ENCODE peak calls at places on chromosomes 11 and 22, in seven cellular contexts. E is effector memory CD4-positive, alpha-beta T cell; M is HCT116; U is body of pancreas; L is pancreas; S is heart left ventricle; Q is fibroblast of mammary gland. C is an unnamed sample.

GRCh38 chr11:31769241-31769640 is 41.9 kb downstream of the PAX6 start:
- DNase-seq in E (no peak), M (no peak), U (no peak), L (no peak), S (no peak), Q (no peak), C (no peak)

GRCh38 chr11:3109921-3110706 is 52.9 kb upstream of the CARS1 start:
- DNase-seq in E (no peak), M (peak), U (peak), L (no peak), S (peak), Q (peak), C (no peak)

GRCh38 chr11:22349446-22349845 is 11.3 kb downstream of the SLC17A6 start:
- DNase-seq in E (no peak), M (no peak), U (no peak), L (no peak), S (no peak), Q (no peak), C (no peak)

GRCh38 chr11:123682976-123683375 is 28.6 kb upstream of the SCN3B start:
- DNase-seq in E (no peak), M (no peak), U (no peak), L (no peak), S (no peak), Q (no peak), C (no peak)

GRCh38 chr11:447923-448731 is 2.0 kb upstream of the PTDSS2 start:
- DNase-seq in E (peak), M (peak), U (peak), L (peak), S (peak), Q (peak), C (peak)

GRCh38 chr11:16607675-16608644 is 130.5 kb upstream of the C11orf58 start:
- DNase-seq in E (no peak), M (no peak), U (peak), L (peak), S (peak), Q (no peak), C (no peak)

GRCh38 chr22:27796829-27797792 is 4.4 kb downstream of the MN1 start:
- DNase-seq in E (no peak), M (no peak), U (no peak), L (no peak), S (no peak), Q (no peak), C (no peak)

GRCh38 chr11:61833926-61834277 is 5.8 kb downstream of the FADS2 start:
- DNase-seq in E (no peak), M (no peak), U (no peak), L (no peak), S (no peak), Q (no peak), C (no peak)

GRCh38 chr11:47213985-47214564 is 699 bp upstream of the DDB2 start:
- DNase-seq in E (peak), M (peak), U (peak), L (peak), S (peak), Q (peak), C (no peak)

GRCh38 chr11:120398184-120398583 is 62.0 kb downstream of the ARHGEF12 start:
- DNase-seq in E (no peak), M (no peak), U (no peak), L (no peak), S (no peak), Q (peak), C (no peak)

GRCh38 chr22:24134090-24134846 is 47.0 kb upstream of the SUSD2 start:
- DNase-seq in E (no peak), M (no peak), U (no peak), L (no peak), S (peak), Q (peak), C (no peak)

GRCh38 chr11:114289779-114290178 is 6.4 kb upstream of the NNMT start:
- DNase-seq in E (no peak), M (no peak), U (no peak), L (no peak), S (no peak), Q (no peak), C (no peak)

GRCh38 chr11:120878781-120879180 is 145.1 kb upstream of the TBCEL start:
- DNase-seq in E (no peak), M (no peak), U (no peak), L (no peak), S (no peak), Q (no peak), C (no peak)

GRCh38 chr11:44568706-44569473 is 3.4 kb downstream of the CD82 start:
- DNase-seq in E (peak), M (no peak), U (no peak), L (peak), S (peak), Q (peak), C (peak)

GRCh38 chr11:130553306-130553705 is 104.9 kb downstream of the ADAMTS15 start:
- DNase-seq in E (no peak), M (no peak), U (no peak), L (no peak), S (no peak), Q (peak), C (no peak)

GRCh38 chr22:23833017-23833795 is 5.6 kb downstream of the DERL3 start:
- DNase-seq in E (no peak), M (no peak), U (no peak), L (no peak), S (peak), Q (no peak), C (no peak)

GRCh38 chr11:121936781-121937447 is 179.1 kb downstream of the BLID start:
- DNase-seq in E (no peak), M (no peak), U (no peak), L (no peak), S (no peak), Q (peak), C (no peak)

GRCh38 chr11:76788661-76789442 is 5.7 kb downstream of the TSKU start:
- DNase-seq in E (no peak), M (peak), U (peak), L (peak), S (peak), Q (no peak), C (no peak)

GRCh38 chr22:26953380-26953807 is 296.0 kb downstream of the MIAT start:
- DNase-seq in E (no peak), M (no peak), U (no peak), L (no peak), S (no peak), Q (no peak), C (no peak)

GRCh38 chr11:8223513-8223899 is 40.2 kb downstream of the LMO1 start:
- DNase-seq in E (no peak), M (no peak), U (no peak), L (no peak), S (no peak), Q (peak), C (no peak)

GRCh38 chr11:18171377-18172000 is 1.1 kb upstream of the MRGPRX4 start:
- DNase-seq in E (no peak), M (peak), U (no peak), L (no peak), S (no peak), Q (peak), C (no peak)

GRCh38 chr11:7924526-7924925 is 6.5 kb downstream of the OR10A6 start:
- DNase-seq in E (no peak), M (no peak), U (peak), L (peak), S (no peak), Q (no peak), C (no peak)

GRCh38 chr22:37995460-37995859 is 11.1 kb upstream of the SOX10 start:
- DNase-seq in E (no peak), M (no peak), U (no peak), L (no peak), S (no peak), Q (no peak), C (no peak)

GRCh38 chr22:37994982-37995381 is 10.6 kb upstream of the SOX10 start:
- DNase-seq in E (no peak), M (no peak), U (no peak), L (no peak), S (no peak), Q (no peak), C (no peak)

GRCh38 chr22:37994049-37994448 is 9.7 kb upstream of the SOX10 start:
- DNase-seq in E (no peak), M (no peak), U (no peak), L (no peak), S (no peak), Q (no peak), C (no peak)

GRCh38 chr22:37996515-37997246 is 12.3 kb upstream of the SOX10 start:
- DNase-seq in E (no peak), M (no peak), U (no peak), L (no peak), S (no peak), Q (no peak), C (no peak)

DNA sequence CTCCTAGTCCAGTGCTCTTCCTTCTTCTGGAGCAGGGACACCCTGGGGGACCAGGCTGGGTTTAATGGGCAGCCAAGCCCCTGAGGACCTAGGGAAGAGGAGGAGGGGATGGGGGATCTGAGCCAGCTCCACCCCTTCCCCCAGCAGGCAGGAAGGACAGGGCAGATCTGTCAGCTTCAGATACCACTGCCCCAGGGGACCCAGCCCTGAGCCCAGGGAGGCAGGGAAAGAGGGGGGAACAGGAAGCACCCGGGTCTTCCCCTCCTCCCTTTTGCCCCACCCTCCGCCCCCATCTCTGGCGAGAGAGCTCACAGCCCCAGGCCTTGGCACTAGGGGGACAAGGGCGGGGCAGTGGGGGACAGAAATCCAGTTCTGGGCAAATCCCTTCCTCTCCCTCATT is 11.7 kb upstream of the SOX10 start:
- DNase-seq in E (no peak), M (no peak), U (no peak), L (no peak), S (no peak), Q (no peak), C (no peak)
- H3K4me3 ChIP-seq in E (no peak), M (no peak), U (no peak), L (no peak), S (no peak), Q (no peak), C (no peak)

GRCh38 chr11:131980878-131981668 is 610.7 kb downstream of the NTM start:
- DNase-seq in E (no peak), M (no peak), U (no peak), L (no peak), S (no peak), Q (no peak), C (no peak)

GRCh38 chr11:131978351-131978750 is 607.9 kb downstream of the NTM start:
- DNase-seq in E (no peak), M (no peak), U (no peak), L (no peak), S (no peak), Q (no peak), C (no peak)

GRCh38 chr11:131977854-131978253 is 607.4 kb downstream of the NTM start:
- DNase-seq in E (no peak), M (no peak), U (no peak), L (no peak), S (no peak), Q (peak), C (peak)

GRCh38 chr11:131980199-131980598 is 609.8 kb downstream of the NTM start:
- DNase-seq in E (no peak), M (no peak), U (no peak), L (no peak), S (no peak), Q (no peak), C (no peak)

GRCh38 chr11:131979364-131979763 is 608.9 kb downstream of the NTM start:
- DNase-seq in E (no peak), M (no peak), U (no peak), L (no peak), S (no peak), Q (no peak), C (no peak)
- H3K4me3 ChIP-seq in E (no peak), M (no peak), U (no peak), L (no peak), S (no peak), Q (no peak), C (no peak)

GRCh38 chr11:35944503-35945136 is 758 bp downstream of the LDLRAD3 start:
- DNase-seq in E (no peak), M (no peak), U (no peak), L (no peak), S (no peak), Q (peak), C (no peak)

GRCh38 chr11:35946766-35947165 is 2.9 kb downstream of the LDLRAD3 start:
- DNase-seq in E (no peak), M (no peak), U (no peak), L (no peak), S (no peak), Q (no peak), C (no peak)

GRCh38 chr11:35943294-35943693 is 568 bp upstream of the LDLRAD3 start:
- DNase-seq in E (no peak), M (no peak), U (no peak), L (no peak), S (no peak), Q (peak), C (no peak)

GRCh38 chr11:35943761-35944502 is at the start of gene LDLRAD3:
- DNase-seq in E (no peak), M (peak), U (peak), L (peak), S (peak), Q (peak), C (no peak)

DNA sequence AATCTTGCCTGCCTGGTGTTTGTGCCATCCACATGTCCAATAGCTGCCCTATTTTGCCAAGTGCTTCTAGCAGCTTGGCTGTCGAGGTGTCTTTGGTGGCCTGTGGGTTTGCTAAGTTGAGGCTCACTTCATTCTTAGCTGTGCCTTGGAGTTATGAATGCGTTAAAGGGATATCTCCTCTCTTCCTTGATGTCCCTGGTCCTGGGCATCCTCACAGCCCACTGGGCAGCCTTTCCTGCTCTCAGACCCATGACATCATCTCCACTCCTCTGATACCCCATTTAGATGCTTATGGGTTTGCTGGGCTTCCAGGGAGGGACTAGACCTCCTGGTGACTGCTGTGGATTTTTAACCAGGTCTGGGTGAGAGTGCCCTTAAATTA is 1.3 kb downstream of the LDLRAD3 start:
- DNase-seq in E (no peak), M (no peak), U (no peak), L (no peak), S (no peak), Q (no peak), C (no peak)
- H3K4me3 ChIP-seq in E (no peak), M (peak), U (no peak), L (no peak), S (no peak), Q (peak), C (peak)

DNA sequence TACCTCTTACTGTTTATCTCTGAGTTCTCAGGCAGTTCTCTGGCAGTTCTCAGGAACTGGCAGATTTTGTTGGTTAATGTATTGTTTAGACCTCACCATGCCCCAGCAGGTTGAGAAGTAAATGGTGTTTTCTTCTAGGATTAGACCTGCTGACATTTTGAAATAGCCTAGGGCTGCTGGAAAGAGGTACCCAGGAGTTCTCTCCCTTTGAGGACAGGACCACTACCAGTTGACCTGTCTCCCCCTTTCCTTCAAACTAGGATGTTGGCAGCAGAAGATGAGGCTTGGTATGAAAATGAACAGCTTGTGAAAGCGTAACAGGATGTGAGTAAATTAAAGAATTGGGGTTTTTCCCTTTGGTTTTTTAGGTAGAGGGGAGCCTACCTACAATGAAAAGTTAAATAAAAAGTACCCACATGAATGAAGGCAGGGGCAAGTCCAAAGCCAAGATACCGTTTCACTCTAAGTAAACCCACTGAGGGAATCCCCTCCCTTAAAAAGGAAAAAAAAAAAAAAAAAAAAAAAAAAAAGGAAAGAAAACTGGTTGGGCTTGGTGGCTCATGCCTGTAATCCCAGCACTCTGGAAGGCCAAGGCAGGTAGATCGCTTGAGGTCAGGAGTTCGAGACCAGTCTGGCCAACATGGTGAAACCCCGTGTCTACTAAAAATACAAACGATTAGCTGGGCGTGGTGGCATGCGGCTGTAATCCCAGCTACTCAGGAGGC is 96.2 kb downstream of the PDHX start:
- DNase-seq in E (peak), M (no peak), U (no peak), L (no peak), S (no peak), Q (no peak), C (no peak)
- H3K4me3 ChIP-seq in E (no peak), M (no peak), U (no peak), L (no peak), S (no peak), Q (no peak), C (no peak)

DNA sequence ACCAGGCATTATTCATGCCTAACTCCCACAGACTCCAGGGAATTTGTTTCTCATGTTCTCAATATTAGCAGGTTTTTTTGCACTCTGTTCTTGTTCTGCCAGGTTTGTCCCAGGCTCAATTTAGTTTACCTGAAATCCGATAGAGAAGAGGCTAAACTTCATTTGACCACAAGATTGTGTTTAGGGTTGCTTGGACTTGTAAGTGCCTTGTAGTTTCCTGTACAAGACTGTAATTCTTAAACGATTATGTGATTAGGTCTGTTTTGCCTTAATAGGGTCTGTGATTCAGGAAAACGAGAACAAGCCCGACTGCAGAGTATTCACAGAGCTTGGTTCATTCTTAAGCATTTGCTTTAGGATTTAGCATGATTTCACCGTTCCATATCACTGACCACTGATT is 1.8 kb downstream of the PRSS23 start:
- DNase-seq in E (no peak), M (no peak), U (no peak), L (no peak), S (no peak), Q (no peak), C (no peak)
- H3K4me3 ChIP-seq in E (no peak), M (no peak), U (no peak), L (no peak), S (no peak), Q (peak), C (peak)

DNA sequence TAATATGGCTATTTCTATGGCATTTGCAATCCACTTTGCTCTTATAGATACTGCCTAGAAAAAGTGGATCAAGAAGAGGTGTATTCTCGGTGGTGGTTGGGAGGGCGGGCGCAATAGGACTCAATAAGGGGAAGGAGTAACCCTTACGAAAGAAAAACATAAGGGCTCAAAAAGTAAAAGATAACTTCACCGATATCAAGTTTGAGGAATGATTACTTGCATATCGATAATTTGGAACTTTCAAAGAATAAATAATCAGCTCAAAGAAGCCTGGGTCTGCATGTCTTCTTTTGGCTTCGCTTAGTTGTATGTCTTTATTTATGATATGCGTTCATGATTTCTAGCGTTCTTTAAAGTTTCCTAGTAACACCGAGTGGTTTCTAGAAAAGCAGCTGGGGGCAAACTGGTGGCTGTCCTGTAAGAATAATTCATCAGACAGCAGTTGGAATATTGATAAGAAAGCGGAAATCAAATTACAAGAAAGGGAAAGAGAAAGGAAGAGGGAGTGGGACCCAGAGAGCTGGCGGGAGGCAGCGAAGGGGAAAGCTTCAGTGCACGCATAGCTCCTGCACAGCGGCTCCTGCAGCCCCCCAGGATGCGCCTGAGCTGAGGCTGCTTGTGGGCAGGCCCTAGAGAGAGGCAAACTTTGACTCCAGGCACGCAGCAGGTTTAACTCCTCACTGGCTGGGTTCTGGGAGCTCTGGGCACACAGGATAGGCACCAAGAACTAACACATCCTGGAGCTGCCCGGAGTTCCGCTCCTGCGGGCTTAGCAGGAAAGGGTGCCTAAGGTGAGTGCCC is 9.1 kb upstream of the FLI1 start:
- DNase-seq in E (no peak), M (no peak), U (no peak), L (no peak), S (no peak), Q (no peak), C (no peak)
- H3K4me3 ChIP-seq in E (no peak), M (no peak), U (no peak), L (no peak), S (no peak), Q (no peak), C (no peak)

GRCh38 chr11:67056267-67056639 is 394 bp upstream of the RHOD start:
- DNase-seq in E (no peak), M (no peak), U (no peak), L (no peak), S (no peak), Q (no peak), C (no peak)

GRCh38 chr11:67058506-67058905 is 1.9 kb downstream of the RHOD start:
- DNase-seq in E (no peak), M (no peak), U (no peak), L (no peak), S (no peak), Q (no peak), C (no peak)

GRCh38 chr11:67056640-67057409 is at the start of gene RHOD:
- DNase-seq in E (no peak), M (no peak), U (peak), L (peak), S (peak), Q (no peak), C (no peak)

GRCh38 chr11:67055812-67056211 is 835 bp upstream of the RHOD start:
- DNase-seq in E (no peak), M (no peak), U (peak), L (no peak), S (no peak), Q (peak), C (no peak)

DNA sequence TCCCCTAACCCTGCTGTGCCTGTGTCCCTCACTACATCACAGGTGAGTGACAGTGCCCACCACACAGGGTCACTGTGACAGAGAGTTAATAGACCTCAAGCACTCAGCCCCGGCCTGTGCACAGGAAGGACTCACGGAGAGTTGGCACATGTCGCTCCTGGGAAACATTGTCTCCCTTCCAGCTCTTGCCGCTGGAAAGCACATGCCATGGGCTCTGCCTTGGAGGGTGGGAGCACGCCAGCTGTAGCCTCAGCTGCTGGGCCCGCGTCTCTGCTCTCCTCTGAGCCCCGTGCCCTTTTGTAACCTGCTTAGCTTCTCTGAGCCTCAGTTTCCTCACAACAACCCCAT is 737 bp downstream of the RHOD start:
- DNase-seq in E (no peak), M (no peak), U (peak), L (peak), S (no peak), Q (no peak), C (no peak)
- H3K4me3 ChIP-seq in E (no peak), M (peak), U (no peak), L (peak), S (peak), Q (no peak), C (peak)

GRCh38 chr11:92225206-92225562 is 566 bp downstream of the FAT3 start:
- DNase-seq in E (no peak), M (no peak), U (no peak), L (no peak), S (no peak), Q (no peak), C (no peak)
- H3K4me3 ChIP-seq in E (no peak), M (no peak), U (no peak), L (no peak), S (peak), Q (no peak), C (peak)

C was measured in epithelial cell of proximal tubule.